ENCODE peak calls at places on chromosomes 11 and 22, in four cellular contexts. One of them, this sample, is unnamed.

GRCh38 chr11:1841511-1842148 is 2.8 kb downstream of the TNNI2 start:
- DNase-seq in thyroid gland: no peak
- DNase-seq in A549: no peak
- DNase-seq in HCT116: no peak
- DNase-seq in this sample: no peak

GRCh38 chr11:61602775-61603569 is 22.1 kb upstream of the SYT7 start:
- DNase-seq in thyroid gland: peak; percentile 77
- DNase-seq in A549: no peak
- DNase-seq in HCT116: peak; percentile 68
- DNase-seq in this sample: peak; percentile 60

GRCh38 chr22:49554741-49555140 is 272.9 kb downstream of the BRD1 start:
- DNase-seq in thyroid gland: no peak
- DNase-seq in A549: no peak
- DNase-seq in HCT116: no peak
- DNase-seq in this sample: no peak

GRCh38 chr11:133843454-133843987 is 1.8 kb downstream of the SPATA19 start:
- DNase-seq in thyroid gland: peak; percentile 57
- DNase-seq in A549: no peak
- DNase-seq in HCT116: no peak
- DNase-seq in this sample: no peak

GRCh38 chr11:14420223-14420622 is 61.2 kb upstream of the RRAS2 start:
- DNase-seq in thyroid gland: no peak
- DNase-seq in A549: no peak
- DNase-seq in HCT116: no peak
- DNase-seq in this sample: no peak

GRCh38 chr11:74694536-74694935 is 36.7 kb downstream of the CHRDL2 start:
- DNase-seq in thyroid gland: no peak
- DNase-seq in A549: no peak
- DNase-seq in HCT116: no peak
- DNase-seq in this sample: no peak

GRCh38 chr11:72333657-72334056 is 89.7 kb upstream of the PHOX2A start:
- DNase-seq in thyroid gland: no peak
- DNase-seq in A549: no peak
- DNase-seq in HCT116: no peak
- DNase-seq in this sample: no peak

GRCh38 chr11:77547863-77548551 is 41.7 kb upstream of the AQP11 start:
- DNase-seq in thyroid gland: peak; percentile 30
- DNase-seq in A549: peak; percentile 57
- DNase-seq in HCT116: peak; percentile 37
- DNase-seq in this sample: peak; percentile 37

GRCh38 chr11:120057028-120057330 is 80.9 kb downstream of the TRIM29 start:
- DNase-seq in thyroid gland: no peak
- DNase-seq in A549: no peak
- DNase-seq in HCT116: no peak
- DNase-seq in this sample: no peak

GRCh38 chr11:33317662-33318061 is 60.5 kb downstream of the HIPK3 start:
- DNase-seq in thyroid gland: no peak
- DNase-seq in A549: no peak
- DNase-seq in HCT116: no peak
- DNase-seq in this sample: peak; percentile 22

GRCh38 chr22:29623059-29623458 is 19.6 kb downstream of the NF2 start:
- DNase-seq in thyroid gland: no peak
- DNase-seq in A549: no peak
- DNase-seq in HCT116: no peak
- DNase-seq in this sample: no peak

GRCh38 chr11:33869511-33870422 is 22.1 kb downstream of the LMO2 start:
- DNase-seq in thyroid gland: no peak
- DNase-seq in A549: no peak
- DNase-seq in HCT116: no peak
- DNase-seq in this sample: peak; percentile 40

GRCh38 chr22:42172385-42173172 is 42.0 kb upstream of the CYP2D6 start:
- DNase-seq in thyroid gland: no peak
- DNase-seq in A549: no peak
- DNase-seq in HCT116: no peak
- DNase-seq in this sample: no peak

GRCh38 chr11:13941790-13942189 is 20.7 kb upstream of the SPON1 start:
- DNase-seq in thyroid gland: no peak
- DNase-seq in A549: no peak
- DNase-seq in HCT116: no peak
- DNase-seq in this sample: no peak

DNA sequence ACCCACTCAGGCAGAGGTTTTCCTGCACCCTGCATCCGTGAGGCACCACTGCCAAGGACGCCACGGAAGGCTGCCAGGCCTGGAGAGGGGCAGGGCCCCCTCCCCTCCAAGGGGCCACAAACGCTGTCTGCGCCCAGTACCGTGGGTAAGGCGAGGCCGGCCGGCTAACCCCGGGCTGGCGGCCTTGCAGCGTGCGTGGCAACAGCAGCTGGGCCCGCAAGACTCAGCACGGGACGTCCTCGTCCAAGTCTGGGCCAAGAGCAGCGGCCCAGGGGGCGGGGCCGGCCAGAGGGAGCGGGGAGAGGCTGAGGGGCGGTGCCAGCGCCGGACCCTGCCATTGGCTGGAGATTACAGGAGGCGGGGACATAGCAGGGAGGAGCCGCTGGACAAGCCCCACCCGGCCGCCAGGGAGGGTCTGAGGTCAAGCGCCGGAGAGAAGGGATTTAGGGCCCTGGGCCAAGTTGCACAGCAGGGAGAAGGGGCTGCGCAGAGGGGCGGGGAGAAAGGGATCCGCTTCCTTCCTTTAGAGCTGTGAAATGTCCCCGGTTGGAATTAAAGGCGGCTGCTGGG is 16.0 kb downstream of the SLC43A1 start:
- DNase-seq in thyroid gland: peak; percentile 97
- DNase-seq in A549: peak; percentile 98
- DNase-seq in HCT116: peak; percentile 61
- DNase-seq in this sample: peak; percentile 94
- TF ChIP-seq POLR2A in thyroid gland: no peak
- TF ChIP-seq POLR2A in A549: peak; percentile 38
- TF ChIP-seq POLR2A in HCT116: no peak
- TF ChIP-seq POLR2A in this sample: peak; percentile 51

DNA sequence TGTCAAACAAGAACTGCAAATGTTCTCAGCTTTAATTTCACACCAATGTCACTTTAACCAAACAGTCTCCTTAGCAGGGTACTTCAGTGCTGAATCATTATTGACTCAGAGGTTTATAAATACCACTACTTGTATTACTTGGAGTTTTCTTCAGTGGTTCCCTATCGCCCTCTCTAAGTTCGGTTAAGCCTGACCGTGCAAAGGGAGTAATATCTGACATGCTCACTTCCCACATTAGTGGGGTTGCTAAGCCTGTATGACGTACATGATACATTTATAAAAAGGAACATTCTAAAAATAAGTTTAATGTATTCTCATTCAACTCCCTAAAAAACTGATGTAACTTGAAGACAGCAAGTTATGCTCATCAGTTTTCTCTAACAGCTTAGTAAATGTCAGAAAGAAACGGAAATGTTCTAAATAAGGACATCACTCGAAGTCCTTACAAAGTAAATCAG is 93.1 kb upstream of the ZC3H12C start:
- DNase-seq in thyroid gland: peak; percentile 13
- DNase-seq in A549: peak; percentile 38
- DNase-seq in HCT116: peak; percentile 23
- DNase-seq in this sample: peak; percentile 22
- TF ChIP-seq POLR2A in thyroid gland: no peak
- TF ChIP-seq POLR2A in A549: no peak
- TF ChIP-seq POLR2A in HCT116: no peak
- TF ChIP-seq POLR2A in this sample: no peak

GRCh38 chr11:47163198-47163597 is 13.5 kb downstream of the ARFGAP2 start:
- DNase-seq in thyroid gland: no peak
- DNase-seq in A549: no peak
- DNase-seq in HCT116: no peak
- DNase-seq in this sample: no peak

GRCh38 chr11:47162426-47162825 is 14.3 kb downstream of the ARFGAP2 start:
- DNase-seq in thyroid gland: no peak
- DNase-seq in A549: no peak
- DNase-seq in HCT116: no peak
- DNase-seq in this sample: no peak

GRCh38 chr11:47160753-47161133 is 15.9 kb downstream of the ARFGAP2 start:
- DNase-seq in thyroid gland: no peak
- DNase-seq in A549: peak; percentile 19
- DNase-seq in HCT116: no peak
- DNase-seq in this sample: no peak

GRCh38 chr11:47161890-47162289 is 14.8 kb downstream of the ARFGAP2 start:
- DNase-seq in thyroid gland: no peak
- DNase-seq in A549: no peak
- DNase-seq in HCT116: no peak
- DNase-seq in this sample: no peak

GRCh38 chr11:47161134-47161854 is 15.4 kb downstream of the ARFGAP2 start:
- DNase-seq in thyroid gland: peak; percentile 51
- DNase-seq in A549: peak; percentile 92
- DNase-seq in HCT116: no peak
- DNase-seq in this sample: peak; percentile 87
- TF ChIP-seq POLR2A in thyroid gland: no peak
- TF ChIP-seq POLR2A in A549: no peak
- TF ChIP-seq POLR2A in HCT116: no peak
- TF ChIP-seq POLR2A in this sample: no peak

GRCh38 chr11:6319879-6320410 is 356 bp downstream of the CAVIN3 start:
- DNase-seq in thyroid gland: peak; percentile 71
- DNase-seq in A549: peak; percentile 83
- DNase-seq in HCT116: peak; percentile 76
- DNase-seq in this sample: no peak
- TF ChIP-seq POLR2A in thyroid gland: no peak
- TF ChIP-seq POLR2A in A549: no peak
- TF ChIP-seq POLR2A in HCT116: peak; percentile 71
- TF ChIP-seq POLR2A in this sample: no peak

GRCh38 chr22:21660904-21661303 is 4.9 kb upstream of the PPIL2 start:
- DNase-seq in thyroid gland: no peak
- DNase-seq in A549: no peak
- DNase-seq in HCT116: no peak
- DNase-seq in this sample: no peak

GRCh38 chr22:21659864-21660525 is 5.8 kb upstream of the PPIL2 start:
- DNase-seq in thyroid gland: no peak
- DNase-seq in A549: no peak
- DNase-seq in HCT116: no peak
- DNase-seq in this sample: no peak

GRCh38 chr22:21661991-21662390 is 3.8 kb upstream of the PPIL2 start:
- DNase-seq in thyroid gland: no peak
- DNase-seq in A549: no peak
- DNase-seq in HCT116: no peak
- DNase-seq in this sample: no peak

GRCh38 chr22:21657020-21657360 is 8.8 kb upstream of the PPIL2 start:
- DNase-seq in thyroid gland: no peak
- DNase-seq in A549: no peak
- DNase-seq in HCT116: no peak
- DNase-seq in this sample: no peak

GRCh38 chr22:21657361-21658118 is 8.3 kb upstream of the PPIL2 start:
- DNase-seq in thyroid gland: peak; percentile 88
- DNase-seq in A549: peak; percentile 75
- DNase-seq in HCT116: peak; percentile 31
- DNase-seq in this sample: no peak
- TF ChIP-seq POLR2A in thyroid gland: no peak
- TF ChIP-seq POLR2A in A549: peak; percentile 21
- TF ChIP-seq POLR2A in HCT116: peak; percentile 64
- TF ChIP-seq POLR2A in this sample: no peak

DNA sequence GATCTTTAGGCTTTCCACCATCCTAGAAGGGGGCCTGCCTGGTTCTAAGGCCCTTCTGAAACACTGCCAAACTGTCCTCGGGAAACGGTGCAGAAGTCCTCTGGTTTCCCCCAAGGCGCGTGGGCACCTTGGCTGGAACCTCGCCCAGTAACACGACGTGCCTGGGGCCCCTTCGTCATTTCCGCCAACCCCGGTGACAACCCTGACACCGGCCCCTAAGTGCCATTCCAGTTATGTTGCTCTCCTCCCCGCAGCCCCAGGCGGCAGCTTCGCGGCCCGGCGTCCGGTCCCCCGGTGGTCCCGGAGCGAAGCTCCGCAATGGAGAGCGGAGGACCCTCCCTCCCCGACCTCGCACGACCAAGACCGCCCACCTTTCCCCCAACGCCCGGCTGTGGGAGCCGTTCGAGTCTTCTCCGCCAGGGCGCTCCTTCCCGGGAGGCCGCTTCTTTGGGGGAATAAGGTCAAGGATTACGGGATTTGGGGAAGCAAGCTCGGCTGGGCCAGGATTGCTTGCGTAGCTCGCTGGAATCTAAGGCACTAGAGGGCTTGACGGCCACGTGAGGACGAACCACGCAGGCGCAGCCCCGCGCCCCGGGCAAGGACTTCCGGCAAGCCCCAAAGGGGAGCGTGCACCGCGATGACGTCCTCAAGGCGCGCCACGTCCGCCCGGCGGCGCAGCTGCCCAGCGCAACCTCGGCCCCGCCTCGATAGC is 648 bp downstream of the RNH1 start:
- DNase-seq in thyroid gland: peak; percentile 98
- DNase-seq in A549: peak; percentile 96
- DNase-seq in HCT116: peak; percentile 91
- DNase-seq in this sample: peak; percentile 99
- TF ChIP-seq POLR2A in thyroid gland: peak; percentile 43
- TF ChIP-seq POLR2A in A549: no peak
- TF ChIP-seq POLR2A in HCT116: peak; percentile 64
- TF ChIP-seq POLR2A in this sample: peak; percentile 48

DNA sequence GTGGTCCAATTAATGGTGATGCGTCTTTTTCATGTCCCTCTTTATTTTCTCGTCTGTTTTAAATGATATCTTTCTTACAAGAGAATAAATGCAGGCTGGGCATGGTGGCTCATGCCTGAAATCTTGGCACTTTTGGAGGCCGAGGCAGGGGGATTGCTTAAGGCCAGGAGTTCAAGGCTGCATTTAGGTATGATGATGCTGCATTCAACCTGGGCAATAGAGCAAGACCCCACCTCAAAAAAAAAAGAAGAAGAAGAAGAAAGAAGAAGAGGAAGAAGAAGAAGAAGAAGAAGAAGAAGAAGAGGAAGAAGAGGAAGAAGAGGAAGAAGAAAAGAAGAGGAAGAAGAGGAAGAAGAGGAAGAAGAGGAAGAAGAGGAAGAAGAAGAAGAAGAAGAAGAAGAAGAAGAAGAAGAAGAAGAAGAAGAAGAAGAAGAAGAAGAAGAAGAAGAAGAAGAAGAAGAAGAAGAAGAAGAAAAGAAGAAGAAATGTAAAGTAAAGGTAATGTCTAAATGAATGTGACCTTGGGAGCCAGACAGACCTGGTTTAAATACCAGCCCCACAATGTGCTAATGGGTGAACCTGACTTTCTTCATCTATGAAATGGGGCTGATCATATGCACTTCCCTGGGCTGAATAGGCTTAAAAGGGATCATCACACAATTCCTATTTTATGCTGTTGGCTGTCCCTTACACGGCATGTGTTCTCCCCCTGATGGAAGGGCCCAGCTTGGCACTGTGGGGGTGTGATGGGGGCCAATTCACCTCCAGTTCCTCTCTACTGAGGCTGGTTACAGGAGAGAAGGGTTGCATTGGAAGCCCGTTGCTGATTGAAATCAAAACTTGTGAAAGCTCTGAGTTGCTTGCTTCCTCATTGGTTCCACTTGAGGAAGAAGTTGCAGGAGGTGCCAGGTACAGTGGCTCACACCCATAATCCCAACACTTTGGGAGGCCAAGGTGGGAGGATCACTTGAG is 13.0 kb upstream of the PRG2 start:
- DNase-seq in thyroid gland: no peak
- DNase-seq in A549: no peak
- DNase-seq in HCT116: no peak
- DNase-seq in this sample: no peak
- TF ChIP-seq POLR2A in thyroid gland: no peak
- TF ChIP-seq POLR2A in A549: no peak
- TF ChIP-seq POLR2A in HCT116: no peak
- TF ChIP-seq POLR2A in this sample: no peak

GRCh38 chr11:126405906-126406305 is 50.4 kb downstream of the ST3GAL4 start:
- DNase-seq in thyroid gland: no peak
- DNase-seq in A549: no peak
- DNase-seq in HCT116: peak; percentile 42
- DNase-seq in this sample: no peak
- TF ChIP-seq POLR2A in thyroid gland: no peak
- TF ChIP-seq POLR2A in A549: no peak
- TF ChIP-seq POLR2A in HCT116: no peak
- TF ChIP-seq POLR2A in this sample: no peak

GRCh38 chr22:37894939-37895670 is 11.0 kb upstream of the MICALL1 start:
- DNase-seq in thyroid gland: peak; percentile 38
- DNase-seq in A549: no peak
- DNase-seq in HCT116: no peak
- DNase-seq in this sample: no peak
- TF ChIP-seq POLR2A in thyroid gland: no peak
- TF ChIP-seq POLR2A in A549: no peak
- TF ChIP-seq POLR2A in HCT116: no peak
- TF ChIP-seq POLR2A in this sample: no peak

This sample was measured in H54.